ENCODE peak calls at places on chromosomes 16 and 17, in six cellular contexts. One of them, this sample, is unnamed.
A peak's percentile ranks its signal among the peaks of the same experiment; 100 is the strongest.

GRCh38 chr17:21573961-21574610 is 118.2 kb upstream of the KCNJ18 start:
- ATAC-seq in A549: no peak
- ATAC-seq in upper lobe of left lung: peak; percentile 87
- ATAC-seq in K562: no peak
- ATAC-seq in HepG2: no peak
- ATAC-seq in GM12878: no peak
- ATAC-seq in this sample: peak; percentile 74

GRCh38 chr16:77424841-77425604 is 9.8 kb downstream of the ADAMTS18 start:
- ATAC-seq in A549: no peak
- ATAC-seq in upper lobe of left lung: no peak
- ATAC-seq in K562: no peak
- ATAC-seq in HepG2: no peak
- ATAC-seq in GM12878: no peak
- ATAC-seq in this sample: no peak

GRCh38 chr17:78252701-78253635 is 21.5 kb downstream of the TMEM235 start:
- ATAC-seq in A549: no peak
- ATAC-seq in upper lobe of left lung: no peak
- ATAC-seq in K562: no peak
- ATAC-seq in HepG2: no peak
- ATAC-seq in GM12878: no peak
- ATAC-seq in this sample: no peak

GRCh38 chr16:67241008-67241900 is 6.0 kb downstream of the FHOD1 start:
- ATAC-seq in A549: peak; percentile 16
- ATAC-seq in upper lobe of left lung: peak; percentile 5
- ATAC-seq in K562: peak; percentile 26
- ATAC-seq in HepG2: peak; percentile 1
- ATAC-seq in GM12878: no peak
- ATAC-seq in this sample: no peak

GRCh38 chr17:43438626-43439529 is 40.1 kb downstream of the ARL4D start:
- ATAC-seq in A549: no peak
- ATAC-seq in upper lobe of left lung: no peak
- ATAC-seq in K562: no peak
- ATAC-seq in HepG2: peak; percentile 38
- ATAC-seq in GM12878: no peak
- ATAC-seq in this sample: peak; percentile 39

GRCh38 chr16:1729445-1729844 is 23.4 kb downstream of the MAPK8IP3 start:
- ATAC-seq in A549: no peak
- ATAC-seq in upper lobe of left lung: no peak
- ATAC-seq in K562: no peak
- ATAC-seq in HepG2: no peak
- ATAC-seq in GM12878: no peak
- ATAC-seq in this sample: no peak

GRCh38 chr17:63497708-63498483 is 21.0 kb downstream of the ACE start:
- ATAC-seq in A549: peak; percentile 56
- ATAC-seq in upper lobe of left lung: no peak
- ATAC-seq in K562: peak; percentile 71
- ATAC-seq in HepG2: peak; percentile 86
- ATAC-seq in GM12878: peak; percentile 65
- ATAC-seq in this sample: no peak

GRCh38 chr16:54503011-54503410 is 216.4 kb upstream of the IRX3 start:
- ATAC-seq in A549: no peak
- ATAC-seq in upper lobe of left lung: peak; percentile 43
- ATAC-seq in K562: no peak
- ATAC-seq in HepG2: no peak
- ATAC-seq in GM12878: no peak
- ATAC-seq in this sample: no peak

GRCh38 chr16:73027655-73028220 is 20.2 kb downstream of the ZFHX3 start:
- ATAC-seq in A549: no peak
- ATAC-seq in upper lobe of left lung: no peak
- ATAC-seq in K562: no peak
- ATAC-seq in HepG2: peak; percentile 46
- ATAC-seq in GM12878: no peak
- ATAC-seq in this sample: no peak

GRCh38 chr17:65102235-65102634 is 34.9 kb upstream of the RGS9 start:
- ATAC-seq in A549: no peak
- ATAC-seq in upper lobe of left lung: no peak
- ATAC-seq in K562: no peak
- ATAC-seq in HepG2: no peak
- ATAC-seq in GM12878: no peak
- ATAC-seq in this sample: no peak

GRCh38 chr17:65100316-65101140 is 36.6 kb upstream of the RGS9 start:
- ATAC-seq in A549: peak; percentile 89
- ATAC-seq in upper lobe of left lung: peak; percentile 96
- ATAC-seq in K562: peak; percentile 98
- ATAC-seq in HepG2: peak; percentile 96
- ATAC-seq in GM12878: peak; percentile 93
- ATAC-seq in this sample: peak; percentile 93

GRCh38 chr17:65099475-65099874 is 37.7 kb upstream of the RGS9 start:
- ATAC-seq in A549: no peak
- ATAC-seq in upper lobe of left lung: no peak
- ATAC-seq in K562: no peak
- ATAC-seq in HepG2: no peak
- ATAC-seq in GM12878: no peak
- ATAC-seq in this sample: no peak

GRCh38 chr17:65101371-65101770 is 35.8 kb upstream of the RGS9 start:
- ATAC-seq in A549: no peak
- ATAC-seq in upper lobe of left lung: no peak
- ATAC-seq in K562: no peak
- ATAC-seq in HepG2: no peak
- ATAC-seq in GM12878: no peak
- ATAC-seq in this sample: no peak

GRCh38 chr17:65099941-65100315 is 37.2 kb upstream of the RGS9 start:
- ATAC-seq in A549: peak; percentile 85
- ATAC-seq in upper lobe of left lung: peak; percentile 79
- ATAC-seq in K562: peak; percentile 48
- ATAC-seq in HepG2: peak; percentile 60
- ATAC-seq in GM12878: peak; percentile 87
- ATAC-seq in this sample: peak; percentile 40
- TF ChIP-seq POLR2A in A549: no peak
- TF ChIP-seq POLR2A in upper lobe of left lung: no peak
- TF ChIP-seq POLR2A in K562: no peak
- TF ChIP-seq POLR2A in HepG2: no peak
- TF ChIP-seq POLR2A in GM12878: no peak
- TF ChIP-seq POLR2A in this sample: no peak

DNA sequence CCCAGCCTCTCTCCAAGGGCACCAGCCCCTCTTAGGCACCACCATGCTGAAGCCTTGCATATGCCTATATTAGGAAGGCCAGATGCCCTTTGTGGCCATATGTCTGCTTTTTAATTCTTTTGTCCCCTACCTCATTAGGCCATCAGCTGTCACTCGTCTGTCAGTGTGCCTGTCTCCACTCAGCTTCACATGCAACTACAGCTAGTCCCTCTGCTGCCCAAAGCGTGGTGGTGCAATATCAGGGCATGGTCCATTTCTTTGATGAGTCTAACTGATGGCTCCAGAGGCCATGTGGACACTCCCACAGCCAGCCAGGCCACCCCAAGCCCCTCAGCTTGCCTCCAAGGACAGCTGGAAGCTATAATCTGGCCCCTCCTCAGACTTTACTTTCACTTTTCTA is 36.3 kb downstream of the MYO18A start:
- ATAC-seq in A549: peak; percentile 37
- ATAC-seq in upper lobe of left lung: no peak
- ATAC-seq in K562: peak; percentile 7
- ATAC-seq in HepG2: peak; percentile 68
- ATAC-seq in GM12878: no peak
- ATAC-seq in this sample: no peak
- TF ChIP-seq EP300 in A549: no peak
- TF ChIP-seq EP300 in upper lobe of left lung: no peak
- TF ChIP-seq EP300 in K562: no peak
- TF ChIP-seq EP300 in HepG2: no peak
- TF ChIP-seq EP300 in GM12878: no peak
- TF ChIP-seq EP300 in this sample: no peak

GRCh38 chr16:86681440-86681838 is 103.1 kb downstream of the FOXL1 start:
- ATAC-seq in A549: no peak
- ATAC-seq in upper lobe of left lung: peak; percentile 38
- ATAC-seq in K562: no peak
- ATAC-seq in HepG2: no peak
- ATAC-seq in GM12878: no peak
- ATAC-seq in this sample: no peak
- H3K27ac ChIP-seq in A549: no peak overlapping the region
- H3K27ac ChIP-seq in upper lobe of left lung: no peak overlapping the region
- H3K27ac ChIP-seq in K562: no peak overlapping the region
- H3K27ac ChIP-seq in HepG2: no peak overlapping the region
- H3K27ac ChIP-seq in GM12878: no peak overlapping the region
- H3K27ac ChIP-seq in this sample: peak overlapping the region; percentile 45

GRCh38 chr17:65678534-65678933 is 117.1 kb upstream of the AXIN2 start:
- ATAC-seq in A549: no peak
- ATAC-seq in upper lobe of left lung: no peak
- ATAC-seq in K562: no peak
- ATAC-seq in HepG2: no peak
- ATAC-seq in GM12878: no peak
- ATAC-seq in this sample: no peak
- TF ChIP-seq POLR2A in A549: no peak
- TF ChIP-seq POLR2A in upper lobe of left lung: no peak
- TF ChIP-seq POLR2A in K562: no peak
- TF ChIP-seq POLR2A in HepG2: no peak
- TF ChIP-seq POLR2A in GM12878: no peak
- TF ChIP-seq POLR2A in this sample: no peak

GRCh38 chr17:37188157-37188556 is 187.6 kb upstream of the C17orf78 start:
- ATAC-seq in A549: no peak
- ATAC-seq in upper lobe of left lung: no peak
- ATAC-seq in K562: no peak
- ATAC-seq in HepG2: no peak
- ATAC-seq in GM12878: no peak
- ATAC-seq in this sample: no peak

GRCh38 chr17:37182786-37183185 is 193.0 kb upstream of the C17orf78 start:
- ATAC-seq in A549: no peak
- ATAC-seq in upper lobe of left lung: no peak
- ATAC-seq in K562: no peak
- ATAC-seq in HepG2: no peak
- ATAC-seq in GM12878: no peak
- ATAC-seq in this sample: no peak

GRCh38 chr17:37191219-37191618 is 184.6 kb upstream of the C17orf78 start:
- ATAC-seq in A549: no peak
- ATAC-seq in upper lobe of left lung: no peak
- ATAC-seq in K562: no peak
- ATAC-seq in HepG2: no peak
- ATAC-seq in GM12878: no peak
- ATAC-seq in this sample: no peak

GRCh38 chr17:37190493-37190892 is 185.3 kb upstream of the C17orf78 start:
- ATAC-seq in A549: no peak
- ATAC-seq in upper lobe of left lung: no peak
- ATAC-seq in K562: no peak
- ATAC-seq in HepG2: no peak
- ATAC-seq in GM12878: no peak
- ATAC-seq in this sample: no peak

DNA sequence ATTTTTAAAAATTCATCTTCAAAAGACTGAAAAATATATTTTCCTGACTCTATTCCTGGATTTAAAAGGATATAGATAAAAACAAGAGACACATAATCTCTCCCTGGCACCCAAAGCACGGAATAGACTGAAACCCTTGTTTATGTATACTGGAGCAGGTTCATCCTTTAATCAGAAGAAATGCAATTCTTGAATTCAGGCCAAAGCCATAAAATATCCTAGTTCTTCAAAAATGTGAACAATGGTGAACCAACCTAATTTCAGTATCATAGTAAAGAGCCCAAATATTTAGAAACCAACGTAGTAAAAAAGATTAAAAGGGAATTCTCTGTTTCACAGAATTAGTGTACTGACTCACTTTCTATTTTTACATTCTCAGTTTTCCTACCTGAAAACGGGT is 188.5 kb upstream of the C17orf78 start:
- ATAC-seq in A549: no peak
- ATAC-seq in upper lobe of left lung: no peak
- ATAC-seq in K562: no peak
- ATAC-seq in HepG2: no peak
- ATAC-seq in GM12878: no peak
- ATAC-seq in this sample: no peak
- TF ChIP-seq EP300 in A549: no peak
- TF ChIP-seq EP300 in upper lobe of left lung: no peak
- TF ChIP-seq EP300 in K562: no peak
- TF ChIP-seq EP300 in HepG2: no peak
- TF ChIP-seq EP300 in GM12878: no peak
- TF ChIP-seq EP300 in this sample: no peak

DNA sequence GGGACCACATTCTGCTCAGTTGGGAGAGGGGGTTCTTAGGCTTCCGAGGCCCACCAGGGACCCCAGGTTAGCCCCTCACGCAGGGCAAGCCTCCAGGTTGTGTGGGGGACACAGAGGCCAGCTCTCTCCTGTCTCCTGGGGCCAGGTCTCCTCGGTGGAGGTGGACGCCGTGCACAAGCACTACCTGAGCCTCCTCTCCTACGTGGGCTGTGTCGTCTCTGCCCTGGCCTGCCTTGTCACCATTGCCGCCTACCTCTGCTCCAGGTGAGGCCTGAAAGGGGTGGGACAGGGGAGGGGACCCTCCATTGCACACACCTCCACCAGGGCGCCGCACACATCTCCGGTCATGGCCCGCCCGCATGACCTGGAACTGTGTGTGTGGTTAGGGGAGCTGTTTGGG is 10.9 kb upstream of the ADGRG3 start:
- ATAC-seq in A549: no peak
- ATAC-seq in upper lobe of left lung: no peak
- ATAC-seq in K562: no peak
- ATAC-seq in HepG2: no peak
- ATAC-seq in GM12878: no peak
- ATAC-seq in this sample: no peak
- H3K27ac ChIP-seq in A549: no peak overlapping the region
- H3K27ac ChIP-seq in upper lobe of left lung: no peak overlapping the region
- H3K27ac ChIP-seq in K562: no peak overlapping the region
- H3K27ac ChIP-seq in HepG2: no peak overlapping the region
- H3K27ac ChIP-seq in GM12878: no peak overlapping the region
- H3K27ac ChIP-seq in this sample: no peak overlapping the region

DNA sequence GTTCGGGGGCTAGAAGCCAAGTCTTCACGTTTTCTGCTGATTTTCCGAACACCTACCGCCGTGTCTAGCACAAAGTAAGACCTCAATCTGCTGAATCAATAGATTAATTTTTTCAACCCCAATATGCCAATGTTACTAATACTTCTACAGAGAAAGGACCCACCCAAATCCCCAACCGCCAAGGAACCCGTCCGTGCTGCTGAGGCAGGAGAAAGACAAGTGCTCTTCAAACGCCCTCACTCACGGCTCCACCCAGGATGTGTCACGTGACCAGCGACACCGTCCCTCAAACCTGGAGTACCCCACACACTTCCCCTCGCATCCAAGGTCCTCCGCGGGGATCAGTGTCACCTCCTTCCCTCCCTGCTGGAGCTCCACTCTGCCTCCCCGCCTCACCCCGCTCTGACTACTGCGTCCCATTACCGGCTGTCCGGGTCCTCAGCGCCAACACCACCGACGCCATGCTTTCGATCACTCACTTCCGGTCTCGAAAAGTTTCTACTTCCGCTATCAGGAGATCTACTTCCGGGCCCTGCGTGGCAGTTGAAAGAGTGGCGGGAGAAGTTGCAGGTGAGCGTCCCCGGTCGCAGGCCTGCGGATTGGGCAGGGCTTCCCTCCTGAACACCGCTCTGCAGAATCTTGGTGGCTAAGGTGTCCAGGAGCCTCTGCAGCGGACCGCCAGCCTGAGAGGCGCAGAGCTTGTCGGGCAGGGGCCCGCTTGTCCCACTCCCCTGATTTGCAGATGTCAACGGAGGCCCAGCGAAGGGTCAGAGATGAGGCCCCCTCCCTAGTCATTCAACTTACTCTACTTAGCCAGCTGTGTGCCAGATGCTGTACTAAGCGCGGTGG is at the start of the genes EME1 and MRPL27:
- ATAC-seq in A549: peak; percentile 95
- ATAC-seq in upper lobe of left lung: peak; percentile 97
- ATAC-seq in K562: peak; percentile 93
- ATAC-seq in HepG2: peak; percentile 92
- ATAC-seq in GM12878: peak; percentile 95
- ATAC-seq in this sample: peak; percentile 93
- TF ChIP-seq POLR2A in A549: peak; percentile 85
- TF ChIP-seq POLR2A in upper lobe of left lung: peak; percentile 43
- TF ChIP-seq POLR2A in K562: peak; percentile 98
- TF ChIP-seq POLR2A in HepG2: peak; percentile 95
- TF ChIP-seq POLR2A in GM12878: peak; percentile 99
- TF ChIP-seq POLR2A in this sample: no peak